ENCODE peak calls at places on chromosomes 6 and 20, in four cellular contexts. E is OCI-LY7, U is A549, H is H9. A is an unnamed sample.

GRCh38 chr20:51042064-51042463 is 19.2 kb upstream of the KCNG1 start:
- DNase-seq in E (no peak), U (no peak), H (peak), A (peak)

GRCh38 chr6:108589244-108589730 is 28.6 kb downstream of the FOXO3 start:
- DNase-seq in E (peak), U (peak), H (peak), A (peak)

GRCh38 chr6:130824978-130825694 is 2.1 kb upstream of the SMLR1 start:
- DNase-seq in E (no peak), U (no peak), H (no peak), A (no peak)

GRCh38 chr6:96900873-96901272 is 3.2 kb upstream of the NDUFAF4 start:
- DNase-seq in E (no peak), U (no peak), H (no peak), A (no peak)

GRCh38 chr20:24915440-24915839 is 33.6 kb upstream of the CST7 start:
- DNase-seq in E (no peak), U (no peak), H (no peak), A (no peak)

GRCh38 chr20:50992733-50993457 is 30.0 kb downstream of the KCNG1 start:
- DNase-seq in E (peak), U (peak), H (peak), A (peak)

GRCh38 chr6:26141378-26141901 is 54.2 kb downstream of the HFE start:
- DNase-seq in E (no peak), U (no peak), H (no peak), A (peak)

GRCh38 chr6:16236648-16237199 is 1.7 kb upstream of the GMPR start:
- DNase-seq in E (no peak), U (no peak), H (no peak), A (no peak)

GRCh38 chr6:69631552-69632346 is 165.1 kb downstream of the LMBRD1 start:
- DNase-seq in E (no peak), U (no peak), H (no peak), A (no peak)

GRCh38 chr6:100165442-100165841 is 171.4 kb upstream of the MCHR2 start:
- DNase-seq in E (no peak), U (no peak), H (no peak), A (no peak)
- H3K4me2 ChIP-seq in E (no peak), U (no peak), H (no peak), A (no peak)

GRCh38 chr6:31617010-31617409 is 2.0 kb downstream of the AIF1 start:
- DNase-seq in E (no peak), U (no peak), H (no peak), A (no peak)

GRCh38 chr6:31615748-31616147 is 714 bp downstream of the AIF1 start:
- DNase-seq in E (peak), U (no peak), H (no peak), A (no peak)

GRCh38 chr6:31610891-31611425 is 4.1 kb upstream of the AIF1 start:
- DNase-seq in E (no peak), U (no peak), H (no peak), A (no peak)

GRCh38 chr6:31614674-31615578 is at the start of gene AIF1:
- DNase-seq in E (no peak), U (no peak), H (no peak), A (no peak)

GRCh38 chr6:31614075-31614619 is 887 bp upstream of the AIF1 start:
- DNase-seq in E (no peak), U (no peak), H (no peak), A (no peak)
- H3K4me2 ChIP-seq in E (peak), U (no peak), H (no peak), A (no peak)

GRCh38 chr6:148021715-148022114 is 320.9 kb upstream of the SASH1 start:
- DNase-seq in E (no peak), U (no peak), H (peak), A (peak)
- H3K4me2 ChIP-seq in E (no peak), U (no peak), H (no peak), A (no peak)

GRCh38 chr6:20200761-20201160 is 11.5 kb downstream of the MBOAT1 start:
- DNase-seq in E (no peak), U (peak), H (no peak), A (no peak)

GRCh38 chr6:20197251-20197650 is 15.0 kb downstream of the MBOAT1 start:
- DNase-seq in E (no peak), U (no peak), H (peak), A (peak)

GRCh38 chr6:20198156-20198555 is 14.1 kb downstream of the MBOAT1 start:
- DNase-seq in E (no peak), U (no peak), H (no peak), A (no peak)

GRCh38 chr6:20202070-20202658 is 10.1 kb downstream of the MBOAT1 start:
- DNase-seq in E (no peak), U (peak), H (no peak), A (peak)

GRCh38 chr6:20198764-20199174 is 13.5 kb downstream of the MBOAT1 start:
- DNase-seq in E (no peak), U (no peak), H (no peak), A (no peak)
- H3K4me2 ChIP-seq in E (no peak), U (no peak), H (no peak), A (no peak)

GRCh38 chr6:132272776-132273175 is 128.5 kb downstream of the MOXD1 start:
- DNase-seq in E (no peak), U (no peak), H (no peak), A (no peak)
- H3K4me2 ChIP-seq in E (no peak), U (no peak), H (no peak), A (no peak)

GRCh38 chr20:911882-912600 is 4.1 kb downstream of the ANGPT4 start:
- DNase-seq in E (peak), U (no peak), H (peak), A (peak)
- H3K4me2 ChIP-seq in E (no peak), U (no peak), H (no peak), A (no peak)

GRCh38 chr6:30855429-30856069 is 28.8 kb upstream of the DDR1 start:
- DNase-seq in E (no peak), U (no peak), H (no peak), A (no peak)

GRCh38 chr6:30864325-30864724 is 20.0 kb upstream of the DDR1 start:
- DNase-seq in E (no peak), U (no peak), H (no peak), A (no peak)

GRCh38 chr6:30862156-30862875 is 22.0 kb upstream of the DDR1 start:
- DNase-seq in E (no peak), U (no peak), H (no peak), A (no peak)

GRCh38 chr6:30857537-30857936 is 26.8 kb upstream of the DDR1 start:
- DNase-seq in E (no peak), U (no peak), H (no peak), A (no peak)

DNA sequence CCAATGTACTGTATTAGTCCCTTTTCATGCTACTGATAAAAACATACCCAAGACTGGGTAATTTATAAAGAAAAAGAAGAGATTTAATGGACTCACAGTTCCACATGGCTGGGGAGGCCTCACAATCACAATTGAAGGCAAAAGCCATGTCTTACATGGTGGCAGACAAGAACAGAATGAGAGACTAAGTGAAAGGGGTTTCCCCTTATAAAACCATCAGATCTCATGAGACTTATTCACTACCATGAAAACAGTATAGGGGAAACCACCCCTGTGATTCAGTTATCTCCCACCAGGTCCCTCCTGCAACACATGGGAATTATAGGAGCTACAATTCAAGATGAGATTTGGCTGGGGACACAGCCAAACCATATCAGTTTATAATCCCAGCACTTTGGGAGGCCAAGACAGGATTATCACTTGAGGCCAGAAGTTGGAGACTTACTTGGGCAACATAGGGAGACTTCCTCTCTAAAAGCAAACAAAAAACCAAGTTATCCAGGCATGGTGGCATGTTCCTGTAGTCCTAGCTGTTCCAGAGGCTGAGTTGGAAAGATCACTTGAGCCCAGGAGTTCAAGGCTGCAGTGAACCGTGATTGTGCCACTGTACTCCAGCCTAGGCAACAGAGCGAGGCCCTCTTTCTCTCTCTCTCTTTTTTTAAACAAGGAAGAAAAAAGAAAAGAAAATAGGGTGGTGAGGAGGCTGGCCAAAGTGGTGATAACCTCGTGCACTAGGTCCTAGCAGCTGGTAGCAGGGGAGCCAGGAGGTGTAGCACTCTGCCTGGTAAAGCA is 22.9 kb upstream of the DDR1 start:
- DNase-seq in E (no peak), U (no peak), H (no peak), A (no peak)
- H3K4me2 ChIP-seq in E (no peak), U (no peak), H (no peak), A (no peak)

GRCh38 chr6:34568829-34569228 is 12.7 kb upstream of the SPDEF start:
- DNase-seq in E (no peak), U (no peak), H (no peak), A (no peak)

GRCh38 chr6:34566830-34567546 is 10.9 kb upstream of the SPDEF start:
- DNase-seq in E (no peak), U (no peak), H (no peak), A (no peak)

GRCh38 chr6:34569361-34569973 is 13.3 kb upstream of the SPDEF start:
- DNase-seq in E (no peak), U (no peak), H (no peak), A (no peak)

GRCh38 chr6:34570066-34570833 is 14.1 kb upstream of the SPDEF start:
- DNase-seq in E (no peak), U (no peak), H (no peak), A (no peak)

GRCh38 chr6:34568341-34568680 is 12.2 kb upstream of the SPDEF start:
- DNase-seq in E (no peak), U (no peak), H (no peak), A (no peak)
- H3K4me2 ChIP-seq in E (no peak), U (no peak), H (no peak), A (no peak)

GRCh38 chr6:143688681-143689080 is 10.9 kb downstream of the PHACTR2 start:
- DNase-seq in E (no peak), U (no peak), H (no peak), A (no peak)

GRCh38 chr6:143685653-143686052 is 7.9 kb downstream of the PHACTR2 start:
- DNase-seq in E (no peak), U (no peak), H (no peak), A (no peak)

GRCh38 chr6:143689852-143690251 is 12.1 kb downstream of the PHACTR2 start:
- DNase-seq in E (no peak), U (no peak), H (no peak), A (no peak)

GRCh38 chr6:143684484-143684883 is 6.7 kb downstream of the PHACTR2 start:
- DNase-seq in E (no peak), U (no peak), H (no peak), A (no peak)

DNA sequence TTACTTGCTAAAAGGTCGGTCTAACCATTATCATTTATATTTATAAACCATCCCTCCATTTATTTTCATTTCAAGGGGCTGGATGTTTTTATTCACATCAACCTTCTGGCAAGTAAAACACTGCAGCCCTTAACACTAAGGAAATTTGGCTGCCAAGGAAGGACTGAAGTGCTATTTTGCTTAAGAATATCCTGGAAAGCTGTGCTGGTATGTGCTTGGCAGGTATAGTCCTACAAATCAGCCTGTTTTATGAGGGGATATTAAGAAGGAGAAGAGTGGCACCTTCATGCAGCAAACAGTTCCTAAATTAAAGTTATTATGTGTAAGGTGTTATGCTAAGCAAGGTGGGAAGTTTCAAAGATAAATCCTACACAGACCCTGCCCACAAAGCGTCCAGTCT is 9.8 kb downstream of the PHACTR2 start:
- DNase-seq in E (no peak), U (no peak), H (no peak), A (no peak)
- H3K4me2 ChIP-seq in E (no peak), U (no peak), H (no peak), A (no peak)

GRCh38 chr6:66153247-66153646 is 446.2 kb upstream of the EYS start:
- DNase-seq in E (no peak), U (no peak), H (no peak), A (no peak)
- H3K4me2 ChIP-seq in E (no peak), U (no peak), H (no peak), A (no peak)

A was measured in mesendoderm.